ENCODE peak calls at places on chromosomes 12 and 14, in nine cellular contexts. Z is fibroblast of lung, B is Panc1, V is left lung, D is epithelial cell of esophagus, S is lung, E is mucosa of descending colon, F is heart left ventricle, W is fibroblast of pulmonary artery. I is an unnamed sample.
A peak's percentile ranks its signal among the peaks of the same experiment; 100 is the strongest.

GRCh38 chr14:38987781-38988180 is 115.3 kb downstream of the SEC23A start:
- DNase-seq in E (no peak), Z (no peak), S (no peak), V (no peak), D (no peak), W (no peak), B (no peak), F (no peak), I (no peak)

GRCh38 chr12:40152783-40153383 is 47.0 kb upstream of the SLC2A13 start:
- DNase-seq in F (no peak), S (peak; percentile 62), D (peak; percentile 69), E (peak; percentile 43), Z (peak; percentile 10), W (peak; percentile 59), B (peak; percentile 13), V (peak; percentile 51), I (peak; percentile 41)

GRCh38 chr14:88095791-88096190 is 90.9 kb downstream of the GPR65 start:
- DNase-seq in S (no peak), Z (no peak), V (no peak), E (no peak), D (no peak), W (no peak), F (no peak), B (no peak), I (no peak)

GRCh38 chr12:58537278-58537677 is 383.0 kb downstream of the LRIG3 start:
- DNase-seq in E (no peak), V (no peak), F (no peak), Z (peak; percentile 78), S (no peak), D (peak; percentile 41), W (peak; percentile 70), B (no peak), I (peak; percentile 40)

GRCh38 chr12:6201199-6201608 is 1.0 kb downstream of the CD9 start:
- DNase-seq in V (no peak), S (no peak), Z (no peak), F (no peak), B (no peak), D (peak; percentile 51), W (no peak), E (peak; percentile 85), I (peak; percentile 51)

GRCh38 chr12:80590085-80590484 is 117.3 kb upstream of the MYF6 start:
- DNase-seq in B (no peak), F (no peak), V (no peak), W (no peak), D (peak; percentile 11), Z (peak; percentile 78), S (no peak), E (no peak), I (no peak)

GRCh38 chr14:37969511-37969979 is 238.2 kb upstream of the SSTR1 start:
- DNase-seq in F (no peak), E (no peak), Z (no peak), B (no peak), W (no peak), D (no peak), V (no peak), S (no peak), I (peak; percentile 80)

GRCh38 chr14:104115691-104116543 is 22.5 kb upstream of the KIF26A start:
- DNase-seq in B (no peak), S (peak; percentile 58), Z (no peak), V (no peak), D (peak; percentile 65), F (peak; percentile 54), E (peak; percentile 69), W (no peak), I (no peak)

GRCh38 chr12:1509703-1510395 is 84.5 kb downstream of the FBXL14 start:
- DNase-seq in E (no peak), D (no peak), V (no peak), W (no peak), S (no peak), B (no peak), F (no peak), Z (no peak), I (no peak)

GRCh38 chr12:63150255-63151060 is 543 bp downstream of the AVPR1A start:
- DNase-seq in E (peak; percentile 27), V (no peak), Z (no peak), S (no peak), F (peak; percentile 67), W (no peak), B (no peak), D (peak; percentile 8), I (no peak)

GRCh38 chr14:41872906-41873305 is 266.2 kb downstream of the LRFN5 start:
- DNase-seq in Z (peak; percentile 7), V (no peak), D (no peak), S (no peak), B (no peak), E (no peak), F (no peak), W (peak; percentile 44), I (no peak)

GRCh38 chr12:107684990-107685359 is 624 bp upstream of the PWP1 start:
- DNase-seq in S (no peak), B (no peak), W (peak; percentile 39), E (no peak), Z (peak; percentile 26), D (peak; percentile 30), F (no peak), V (no peak), I (peak; percentile 58)

GRCh38 chr14:100629696-100630095 is 42.5 kb upstream of the BEGAIN start:
- DNase-seq in Z (peak; percentile 82), B (no peak), D (no peak), V (no peak), F (no peak), S (no peak), E (peak; percentile 3), W (no peak), I (no peak)

GRCh38 chr14:105857223-105857815 is 330.9 kb downstream of the TMEM121 start:
- DNase-seq in Z (no peak), S (no peak), V (peak; percentile 27), E (peak; percentile 23), D (no peak), F (peak; percentile 55), B (no peak), W (no peak), I (no peak)

GRCh38 chr12:115840159-115840558 is 437.3 kb downstream of the MED13L start:
- DNase-seq in D (peak; percentile 2), S (no peak), F (no peak), Z (no peak), W (no peak), B (peak; percentile 8), E (no peak), V (no peak), I (no peak)

GRCh38 chr12:26937863-26938659 is at the start of the genes FGFR1OP2 and INTS13:
- DNase-seq in V (peak; percentile 99), F (peak; percentile 99), B (peak; percentile 98), S (peak; percentile 99), Z (peak; percentile 96), E (peak; percentile 98), W (peak; percentile 99), D (peak; percentile 98), I (peak; percentile 100)

GRCh38 chr12:65725376-65725775 is 98.9 kb upstream of the HMGA2 start:
- DNase-seq in W (no peak), B (no peak), E (no peak), V (no peak), D (peak; percentile 48), F (no peak), S (no peak), Z (peak; percentile 67), I (no peak)

GRCh38 chr14:90613446-90613845 is 202.8 kb downstream of the TTC7B start:
- DNase-seq in F (no peak), E (no peak), W (no peak), D (no peak), B (no peak), S (no peak), Z (no peak), V (no peak), I (no peak)

GRCh38 chr14:90444077-90444696 is 47.4 kb downstream of the CALM1 start:
- DNase-seq in W (peak; percentile 18), V (peak; percentile 86), B (no peak), Z (peak; percentile 9), D (peak; percentile 100), S (peak; percentile 80), E (no peak), F (no peak), I (peak; percentile 69)

GRCh38 chr14:102622262-102622885 is 29.9 kb downstream of the RCOR1 start:
- DNase-seq in S (no peak), B (no peak), V (no peak), Z (no peak), E (no peak), F (no peak), W (peak; percentile 50), D (no peak), I (no peak)

GRCh38 chr14:30906752-30907658 is 32.6 kb downstream of the COCH start:
- DNase-seq in Z (no peak), S (no peak), E (no peak), B (peak; percentile 4), W (peak; percentile 57), D (peak; percentile 47), F (no peak), V (no peak), I (no peak)

GRCh38 chr14:104724981-104725771 is 1.1 kb downstream of the ADSS1 start:
- DNase-seq in F (peak; percentile 82), S (no peak), V (no peak), E (peak; percentile 58), D (no peak), Z (no peak), W (peak; percentile 49), B (no peak), I (no peak)

GRCh38 chr12:42076976-42077375 is 67.7 kb downstream of the GXYLT1 start:
- DNase-seq in E (no peak), V (no peak), D (no peak), W (no peak), F (no peak), Z (no peak), S (no peak), B (no peak), I (no peak)

GRCh38 chr12:24964342-24964741 is 15.4 kb upstream of the BCAT1 start:
- DNase-seq in D (no peak), Z (no peak), V (no peak), E (no peak), W (no peak), B (no peak), F (no peak), S (no peak), I (no peak)
- TF ChIP-seq CTCF in D (no peak), Z (no peak), V (no peak), E (no peak), W (no peak), B (no peak), F (no peak), S (no peak), I (no peak)

GRCh38 chr14:69693145-69693544 is 73.8 kb upstream of the SRSF5 start:
- DNase-seq in W (no peak), S (no peak), D (no peak), F (no peak), Z (no peak), E (peak; percentile 65), B (no peak), V (no peak), I (no peak)
- H3K4me3 ChIP-seq in W (no peak overlapping the region), S (no peak overlapping the region), D (no peak overlapping the region), F (no peak overlapping the region), Z (no peak overlapping the region), E (no peak overlapping the region), B (no peak overlapping the region), V (no peak overlapping the region), I (no peak overlapping the region)

GRCh38 chr12:83140135-83140534 is 453.4 kb downstream of the TMTC2 start:
- DNase-seq in Z (no peak), D (no peak), V (no peak), E (no peak), S (no peak), W (no peak), B (no peak), F (no peak), I (no peak)
- TF ChIP-seq CTCF in Z (no peak), D (no peak), V (no peak), E (no peak), S (no peak), W (no peak), B (no peak), F (no peak), I (no peak)

GRCh38 chr14:36604757-36605505 is 22.5 kb upstream of the NKX2-8 start:
- DNase-seq in B (peak; percentile 55), V (no peak), S (peak; percentile 69), E (no peak), W (peak; percentile 80), F (no peak), D (peak; percentile 80), Z (peak; percentile 57), I (peak; percentile 80)
- H3K4me3 ChIP-seq in B (no peak overlapping the region), V (no peak overlapping the region), S (no peak overlapping the region), E (no peak overlapping the region), W (no peak overlapping the region), F (no peak overlapping the region), D (no peak overlapping the region), Z (no peak overlapping the region), I (no peak overlapping the region)

I was measured in Caco-2.